ENCODE peak calls at places on chromosome 1, in four cellular contexts. C, A, R and Y are unnamed samples.
A peak's percentile ranks its signal among the peaks of the same experiment; 100 is the strongest.

GRCh38 chr1:23035823-23036452 is 16.7 kb downstream of the KDM1A start:
- DNase-seq in A (no peak), R (no peak), C (no peak), Y (no peak)

GRCh38 chr1:109241344-109241743 is 8.0 kb upstream of the CELSR2 start:
- DNase-seq in A (no peak), R (no peak), C (no peak), Y (no peak)

GRCh38 chr1:94773296-94773809 is 46.8 kb upstream of the SLC44A3 start:
- DNase-seq in C (no peak), A (no peak), R (no peak), Y (no peak)

GRCh38 chr1:204920511-204920910 is 49.8 kb downstream of the NFASC start:
- DNase-seq in C (peak; percentile 10), R (no peak), A (no peak), Y (no peak)

GRCh38 chr1:52906135-52906603 is 15.4 kb downstream of the ECHDC2 start:
- DNase-seq in R (no peak), C (no peak), A (no peak), Y (no peak)

GRCh38 chr1:213538251-213538650 is 449.5 kb upstream of the PROX1 start:
- DNase-seq in R (no peak), A (no peak), C (no peak), Y (no peak)

GRCh38 chr1:209800984-209801834 is 4.7 kb downstream of the IRF6 start:
- DNase-seq in A (peak; percentile 59), R (peak; percentile 87), C (peak; percentile 66), Y (no peak)

GRCh38 chr1:202623075-202623474 is 87.2 kb downstream of the SYT2 start:
- DNase-seq in R (no peak), C (peak; percentile 66), A (peak; percentile 48), Y (peak; percentile 54)

GRCh38 chr1:114524933-114525332 is 13.9 kb upstream of the TRIM33 start:
- DNase-seq in R (no peak), C (no peak), A (no peak), Y (no peak)

GRCh38 chr1:59428828-59429227 is 131.9 kb downstream of the FGGY start:
- DNase-seq in R (no peak), A (no peak), C (no peak), Y (no peak)

GRCh38 chr1:243343970-243344749 is 88.3 kb downstream of the SDCCAG8 start:
- DNase-seq in R (peak; percentile 51), A (peak; percentile 21), C (peak; percentile 32), Y (peak; percentile 84)

GRCh38 chr1:225544283-225544682 is 108.6 kb downstream of the ENAH start:
- DNase-seq in A (no peak), C (no peak), R (no peak), Y (no peak)

GRCh38 chr1:243903023-243903422 is 53.0 kb upstream of the AKT3 start:
- DNase-seq in C (no peak), R (no peak), A (no peak), Y (no peak)

GRCh38 chr1:214044438-214045214 is 56.9 kb downstream of the PROX1 start:
- DNase-seq in C (no peak), A (no peak), R (no peak), Y (peak; percentile 21)

GRCh38 chr1:42923367-42924248 is 35.1 kb downstream of the SLC2A1 start:
- DNase-seq in C (no peak), A (no peak), R (no peak), Y (no peak)

GRCh38 chr1:27298632-27299384 is 23.2 kb upstream of the TMEM222 start:
- DNase-seq in C (no peak), R (no peak), A (no peak), Y (no peak)

GRCh38 chr1:210438928-210439841 is 110.5 kb downstream of the HHAT start:
- DNase-seq in R (peak; percentile 34), A (peak; percentile 100), C (peak; percentile 100), Y (no peak)

GRCh38 chr1:207952617-207953542 is 42.0 kb upstream of the CD34 start:
- DNase-seq in R (peak; percentile 42), C (no peak), A (no peak), Y (no peak)

GRCh38 chr1:227914801-227915563 is 32.8 kb downstream of the WNT9A start:
- DNase-seq in C (no peak), R (no peak), A (no peak), Y (no peak)

GRCh38 chr1:244319283-244320132 is 132.2 kb downstream of the ADSS2 start:
- DNase-seq in C (peak; percentile 82), R (no peak), A (peak; percentile 77), Y (no peak)

GRCh38 chr1:9597361-9598315 is 8.9 kb downstream of the TMEM201 start:
- DNase-seq in C (no peak), A (no peak), R (no peak), Y (no peak)

GRCh38 chr1:43344267-43344666 is 6.6 kb downstream of the MPL start:
- DNase-seq in A (no peak), R (peak; percentile 60), C (no peak), Y (no peak)

GRCh38 chr1:153922076-153922837 is 515 bp downstream of the GATAD2B start:
- DNase-seq in C (no peak), A (no peak), R (no peak), Y (peak; percentile 82)

GRCh38 chr1:245788269-245788668 is 633.5 kb downstream of the KIF26B start:
- DNase-seq in C (peak; percentile 99), R (no peak), A (peak; percentile 99), Y (peak; percentile 54)

GRCh38 chr1:29502901-29503300 is 266.6 kb downstream of the PTPRU start:
- DNase-seq in R (no peak), A (no peak), C (no peak), Y (no peak)

DNA sequence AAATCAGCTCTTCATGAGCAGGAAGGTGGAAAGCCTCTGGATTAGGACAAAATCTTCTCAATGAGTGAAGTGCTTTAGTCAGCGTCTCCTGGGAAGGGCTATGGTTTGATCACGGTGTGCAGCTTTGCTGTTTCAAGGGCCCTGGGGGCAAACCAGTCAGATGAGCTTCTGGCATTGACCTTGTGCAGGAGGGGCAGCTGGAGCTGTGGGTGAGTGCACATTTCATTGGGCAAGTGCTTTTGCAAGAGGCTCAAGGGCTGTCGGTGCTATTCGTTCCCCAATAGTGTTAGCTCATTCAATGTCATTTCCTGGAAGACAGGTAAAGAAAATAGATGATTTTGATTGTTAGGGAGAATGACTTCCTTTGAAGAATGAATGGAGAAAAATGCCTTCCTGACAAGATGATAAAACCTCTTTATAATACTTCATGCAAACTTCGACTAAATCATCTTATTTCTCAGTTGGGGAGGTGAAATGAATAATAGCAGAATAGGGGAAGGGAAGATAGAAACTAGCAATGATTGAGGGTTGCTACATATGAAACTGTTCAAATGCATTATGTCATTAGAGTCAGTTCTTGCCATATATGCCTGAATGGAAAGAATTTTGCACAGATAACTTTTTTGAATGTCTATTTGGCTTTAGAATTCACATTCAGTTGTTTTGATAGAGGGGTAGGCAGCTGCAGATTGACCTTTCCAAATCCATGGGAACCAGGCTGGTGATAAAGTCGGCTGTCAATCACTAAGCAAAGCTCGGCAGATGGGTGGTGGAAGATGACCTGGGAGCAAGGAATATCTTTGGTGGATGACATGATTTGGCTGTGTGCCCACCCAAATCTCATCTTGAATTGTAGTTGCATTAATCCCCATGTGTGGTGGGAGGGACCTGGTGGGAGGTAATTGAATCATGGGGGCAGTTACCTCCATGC is 12.9 kb upstream of the DISC1 start:
- DNase-seq in A (no peak), C (no peak), R (no peak), Y (no peak)
- H3K36me3 ChIP-seq in A (no peaks in the 10 kb centered on the region), C (no peaks in the 10 kb centered on the region), R (no peaks in the 10 kb centered on the region), Y (no peaks in the 10 kb centered on the region)

GRCh38 chr1:203656796-203657620 is 30.4 kb downstream of the ATP2B4 start:
- DNase-seq in A (no peak), C (no peak), R (no peak), Y (no peak)

GRCh38 chr1:203655656-203656055 is 29.0 kb downstream of the ATP2B4 start:
- DNase-seq in R (no peak), A (no peak), C (no peak), Y (no peak)

GRCh38 chr1:203660069-203660468 is 33.4 kb downstream of the ATP2B4 start:
- DNase-seq in R (no peak), A (no peak), C (no peak), Y (no peak)

GRCh38 chr1:203658274-203658673 is 31.6 kb downstream of the ATP2B4 start:
- DNase-seq in C (no peak), A (no peak), R (no peak), Y (no peak)

DNA sequence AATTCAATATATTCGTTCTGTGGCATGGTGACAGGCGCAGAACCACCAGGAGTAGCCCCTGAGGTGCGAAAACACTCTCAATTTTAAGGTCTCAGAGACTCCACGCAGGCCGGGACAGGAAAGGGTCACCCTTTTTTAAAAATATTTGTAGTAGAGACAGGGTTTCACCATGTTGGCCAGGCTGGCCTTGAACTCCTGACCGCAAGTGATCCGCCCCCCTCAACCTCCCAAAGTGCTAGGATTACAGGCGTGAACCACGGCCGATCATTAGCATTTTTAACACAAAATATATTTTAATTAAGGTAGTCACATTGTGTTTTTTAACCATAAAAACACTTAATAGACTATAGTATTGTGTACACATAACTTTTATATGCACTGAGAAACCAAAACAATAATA is 31.1 kb downstream of the ATP2B4 start:
- DNase-seq in R (no peak), C (no peak), A (no peak), Y (no peak)
- H3K79me2 ChIP-seq in R (no peaks in the 10 kb centered on the region), C (peaks cover 93% of the 10 kb centered on the region), A (peaks cover 69% of the 10 kb centered on the region), Y (peaks cover 71% of the 10 kb centered on the region)

GRCh38 chr1:1394116-1394515 is 5.0 kb downstream of the CCNL2 start:
- DNase-seq in R (no peak), C (no peak), A (no peak), Y (no peak)
- H3K36me3 ChIP-seq in R (peaks cover 49% of the 10 kb centered on the region), C (peaks cover 43% of the 10 kb centered on the region), A (peaks cover 63% of the 10 kb centered on the region), Y (no peaks in the 10 kb centered on the region)

DNA sequence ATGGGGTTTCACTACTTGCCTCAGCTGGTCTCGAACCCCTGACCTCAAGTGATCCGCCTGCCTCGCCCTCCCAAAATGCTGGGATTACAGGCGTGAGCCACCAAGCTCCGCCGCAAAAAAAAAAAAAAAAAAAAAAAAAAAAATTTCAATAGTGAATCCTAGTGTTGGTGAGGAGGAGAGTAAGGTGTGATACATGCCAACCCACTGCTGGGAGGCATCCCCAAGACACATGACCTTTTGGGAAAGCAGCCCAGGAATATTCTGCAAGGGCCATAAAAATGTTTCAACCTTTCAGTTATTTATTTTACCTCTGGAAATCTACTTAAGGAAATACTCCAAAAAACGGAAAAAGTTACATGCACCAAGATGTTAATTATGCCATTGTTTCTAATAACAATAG is 69.0 kb downstream of the ITPKB start:
- DNase-seq in A (no peak), R (peak; percentile 27), C (no peak), Y (no peak)
- H3K79me2 ChIP-seq in A (peaks cover 4% of the 10 kb centered on the region), R (no peaks in the 10 kb centered on the region), C (no peaks in the 10 kb centered on the region), Y (peaks cover 9% of the 10 kb centered on the region)

DNA sequence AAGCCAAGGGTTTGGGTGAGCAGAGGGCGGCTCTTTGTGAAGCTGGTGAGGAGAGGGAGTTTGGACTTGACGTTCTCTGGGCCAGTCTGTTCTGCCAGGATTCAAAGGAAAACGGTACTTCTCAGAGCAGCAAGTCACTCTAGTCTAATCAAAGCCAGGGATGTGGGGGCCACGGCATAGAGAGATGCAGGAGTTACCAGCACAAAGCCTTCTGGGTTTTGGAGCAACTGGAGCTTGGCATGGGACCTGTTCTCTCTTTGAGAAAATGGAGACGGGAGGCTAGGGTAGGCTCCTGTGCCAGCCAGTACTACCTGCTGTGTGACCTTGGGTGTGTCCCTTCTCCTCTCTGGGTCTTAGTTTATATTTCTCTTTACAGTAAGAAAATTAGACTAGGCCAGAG is 2.1 kb downstream of the TXLNA start:
- DNase-seq in R (no peak), C (no peak), A (no peak), Y (no peak)
- H3K36me3 ChIP-seq in R (peaks cover 12% of the 10 kb centered on the region), C (peaks cover 19% of the 10 kb centered on the region), A (peaks cover 17% of the 10 kb centered on the region), Y (peaks cover 8% of the 10 kb centered on the region)

GRCh38 chr1:30782361-30783243 is 25.0 kb upstream of the LAPTM5 start:
- DNase-seq in R (peak; percentile 50), A (no peak), C (no peak), Y (peak; percentile 85)
- H3K79me2 ChIP-seq in R (no peaks in the 10 kb centered on the region), A (no peaks in the 10 kb centered on the region), C (no peaks in the 10 kb centered on the region), Y (no peaks in the 10 kb centered on the region)

GRCh38 chr1:183131166-183131565 is 54.9 kb upstream of the LAMC2 start:
- DNase-seq in C (no peak), A (no peak), R (no peak), Y (no peak)
- H3K36me3 ChIP-seq in C (peaks cover 24% of the 10 kb centered on the region), A (peaks cover 82% of the 10 kb centered on the region), R (peaks cover 24% of the 10 kb centered on the region), Y (no peaks in the 10 kb centered on the region)